ENCODE peak calls at places on chromosome 1, in eight cellular contexts. Q is CD14-positive monocyte; O is neural crest cell; W is CD4-positive, alpha-beta T cell; J is adrenal gland; S is AG04450; C is lower lobe of right lung; P is AG09319. U is an unnamed sample.
A peak's percentile ranks its signal among the peaks of the same experiment; 100 is the strongest.

GRCh38 chr1:2059290-2059953 is 9.2 kb downstream of the PRKCZ start:
- DNase-seq in Q (no peak), O (no peak), W (no peak), J (no peak), S (no peak), C (no peak), P (no peak), U (no peak)

GRCh38 chr1:146034976-146035469 is 13.5 kb upstream of the HJV start:
- DNase-seq in Q (no peak), O (no peak), W (no peak), J (no peak), S (no peak), C (no peak), P (no peak), U (no peak)

GRCh38 chr1:59928996-59929395 is 2.4 kb upstream of the CYP2J2 start:
- DNase-seq in Q (no peak), O (no peak), W (no peak), J (no peak), S (no peak), C (no peak), P (no peak), U (no peak)

GRCh38 chr1:208007319-208007937 is 96.5 kb upstream of the CD34 start:
- DNase-seq in Q (no peak), O (no peak), W (no peak), J (no peak), S (no peak), C (no peak), P (no peak), U (no peak)

GRCh38 chr1:235562589-235562988 is 58.3 kb upstream of the B3GALNT2 start:
- DNase-seq in Q (no peak), O (no peak), W (no peak), J (no peak), S (no peak), C (no peak), P (no peak), U (no peak)

GRCh38 chr1:176206006-176206960 is 803 bp downstream of the COP1 start:
- DNase-seq in Q (no peak), O (no peak), W (peak; percentile 47), J (peak; percentile 35), S (no peak), C (peak; percentile 63), P (no peak), U (no peak)

GRCh38 chr1:211726467-211726866 is 51.0 kb upstream of the NEK2 start:
- DNase-seq in Q (no peak), O (no peak), W (no peak), J (no peak), S (no peak), C (no peak), P (no peak), U (no peak)

GRCh38 chr1:245888809-245889208 is 618.3 kb downstream of the SMYD3 start:
- DNase-seq in Q (no peak), O (no peak), W (no peak), J (no peak), S (no peak), C (no peak), P (no peak), U (no peak)

GRCh38 chr1:36467027-36467410 is 2.8 kb upstream of the MRPS15 start:
- DNase-seq in Q (no peak), O (no peak), W (no peak), J (no peak), S (no peak), C (no peak), P (no peak), U (no peak)

GRCh38 chr1:203440780-203441179 is 34.8 kb upstream of the PRELP start:
- DNase-seq in Q (no peak), O (no peak), W (no peak), J (peak; percentile 82), S (peak; percentile 37), C (peak; percentile 65), P (peak; percentile 56), U (no peak)
- TF ChIP-seq CTCF in Q (no peak), O (peak; percentile 28), W (no peak), J (peak; percentile 68), S (peak; percentile 70), C (peak; percentile 53), P (peak; percentile 66), U (no peak)

GRCh38 chr1:248811514-248812490 is 13.9 kb downstream of the SH3BP5L start:
- DNase-seq in Q (no peak), O (no peak), W (no peak), J (no peak), S (no peak), C (no peak), P (no peak), U (no peak)
- TF ChIP-seq CTCF in Q (peak; percentile 11), O (no peak), W (no peak), J (no peak), S (no peak), C (no peak), P (no peak), U (no peak)

DNA sequence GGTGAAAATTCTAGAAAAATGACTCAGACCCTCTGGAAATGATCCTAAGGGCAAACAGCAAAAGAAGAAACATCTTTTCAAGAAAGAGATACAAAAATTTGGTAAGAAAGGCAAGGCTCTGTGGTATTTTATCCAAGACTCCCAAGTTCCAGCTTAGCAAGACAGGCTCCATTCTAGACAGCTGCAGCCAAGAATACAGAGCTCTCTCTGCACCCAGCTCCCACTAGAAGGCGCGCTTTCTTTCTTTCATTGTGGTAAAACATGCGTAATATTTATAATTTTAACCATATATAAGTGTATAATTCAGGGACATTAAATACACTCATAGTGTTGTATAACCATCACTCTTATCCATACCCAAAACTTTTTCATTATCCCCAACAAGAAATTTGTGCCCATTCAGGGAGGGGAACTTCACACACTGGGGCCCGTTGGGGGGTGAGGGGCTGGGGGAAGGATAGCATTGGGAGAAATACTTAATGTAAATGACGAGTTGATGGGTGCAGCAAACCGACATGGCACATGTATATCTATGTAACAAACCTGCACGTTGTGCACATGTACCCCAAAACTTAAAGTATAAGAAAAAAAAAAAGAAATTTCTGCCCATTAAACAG is 2.2 kb upstream of the HFM1 start:
- DNase-seq in Q (no peak), O (no peak), W (no peak), J (no peak), S (no peak), C (no peak), P (no peak), U (no peak)
- TF ChIP-seq CTCF in Q (no peak), O (no peak), W (no peak), J (no peak), S (no peak), C (no peak), P (peak; percentile 25), U (no peak)

DNA sequence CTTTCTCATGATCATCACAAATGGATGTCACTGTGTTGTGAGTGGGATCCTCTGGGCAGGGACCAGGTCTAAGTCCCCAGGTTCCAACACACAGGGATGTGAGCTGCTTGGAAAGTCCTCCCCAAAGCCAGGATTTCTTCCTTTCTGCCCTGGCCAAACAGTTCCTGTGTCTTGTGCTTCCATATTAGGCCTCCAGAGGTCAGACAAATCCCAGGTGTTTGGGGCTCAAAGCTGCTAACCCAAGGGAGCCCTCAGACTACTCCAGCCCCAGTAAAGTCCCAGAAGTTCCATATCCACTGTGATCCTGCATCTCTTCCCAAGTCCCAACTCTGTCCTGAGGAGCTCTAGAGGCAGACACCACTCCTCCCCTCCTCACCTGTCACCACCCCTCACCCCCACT is 27.7 kb upstream of the MAGOH start:
- DNase-seq in Q (no peak), O (no peak), W (no peak), J (no peak), S (no peak), C (no peak), P (no peak), U (no peak)
- TF ChIP-seq CTCF in Q (no peak), O (peak; percentile 46), W (no peak), J (no peak), S (peak; percentile 32), C (peak; percentile 15), P (no peak), U (no peak)

GRCh38 chr1:19363526-19364152 is 51.5 kb downstream of the SLC66A1 start:
- DNase-seq in Q (no peak), O (no peak), W (no peak), J (no peak), S (no peak), C (no peak), P (no peak), U (no peak)

GRCh38 chr1:19357299-19357698 is 45.2 kb downstream of the SLC66A1 start:
- DNase-seq in Q (no peak), O (no peak), W (no peak), J (no peak), S (no peak), C (no peak), P (no peak), U (no peak)

GRCh38 chr1:19360026-19360813 is 48.1 kb downstream of the SLC66A1 start:
- DNase-seq in Q (no peak), O (no peak), W (no peak), J (no peak), S (no peak), C (no peak), P (no peak), U (no peak)

GRCh38 chr1:19359357-19359756 is 47.2 kb downstream of the SLC66A1 start:
- DNase-seq in Q (no peak), O (no peak), W (no peak), J (no peak), S (no peak), C (no peak), P (no peak), U (no peak)

GRCh38 chr1:19361231-19362147 is 49.4 kb downstream of the SLC66A1 start:
- DNase-seq in Q (no peak), O (no peak), W (no peak), J (no peak), S (no peak), C (no peak), P (no peak), U (no peak)
- TF ChIP-seq CTCF in Q (no peak), O (no peak), W (no peak), J (no peak), S (no peak), C (no peak), P (no peak), U (no peak)

DNA sequence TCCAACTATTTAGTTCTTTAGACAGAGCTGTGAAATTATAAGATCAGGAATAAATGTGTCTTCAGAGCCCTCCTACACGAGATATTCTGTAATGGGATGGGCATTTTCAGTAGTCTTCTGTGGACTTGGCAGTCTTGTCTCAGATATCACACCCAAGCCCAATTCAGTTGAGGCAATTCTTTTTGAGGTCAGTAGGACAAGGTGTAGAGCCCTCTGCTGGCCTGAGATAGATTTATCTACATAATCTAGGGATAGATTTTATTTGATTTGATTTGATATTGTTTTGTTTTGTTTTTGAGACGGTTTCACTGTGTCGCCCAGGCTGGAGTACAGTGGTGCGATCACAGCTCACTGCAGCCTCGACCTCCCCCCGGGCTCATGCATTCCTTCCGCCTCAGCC is 77.5 kb downstream of the FMN2 start:
- DNase-seq in Q (no peak), O (no peak), W (no peak), J (no peak), S (no peak), C (no peak), P (no peak), U (no peak)
- TF ChIP-seq CTCF in Q (no peak), O (peak; percentile 30), W (no peak), J (no peak), S (peak; percentile 40), C (no peak), P (peak; percentile 18), U (no peak)